ENCODE peak calls at places on chromosomes 5 and 9, in four cellular contexts. One of them, this sample, is unnamed.

GRCh38 chr9:12876872-12877271 is 102.1 kb downstream of the LURAP1L start:
- DNase-seq in fibroblast of lung: no peak
- DNase-seq in spleen: no peak
- DNase-seq in activated CD8-positive, alpha-beta T cell treated with anti-CD3 and anti-CD28 coated beads for 36 hours: no peak
- DNase-seq in this sample: no peak

GRCh38 chr5:172648008-172648359 is 6.9 kb downstream of the NEURL1B start:
- DNase-seq in fibroblast of lung: no peak
- DNase-seq in spleen: no peak
- DNase-seq in activated CD8-positive, alpha-beta T cell treated with anti-CD3 and anti-CD28 coated beads for 36 hours: no peak
- DNase-seq in this sample: no peak

GRCh38 chr9:89052470-89053097 is 61.3 kb downstream of the S1PR3 start:
- DNase-seq in fibroblast of lung: peak; percentile 24
- DNase-seq in spleen: no peak
- DNase-seq in activated CD8-positive, alpha-beta T cell treated with anti-CD3 and anti-CD28 coated beads for 36 hours: no peak
- DNase-seq in this sample: no peak

GRCh38 chr9:114845373-114845772 is 39.5 kb upstream of the TNFSF15 start:
- DNase-seq in fibroblast of lung: no peak
- DNase-seq in spleen: no peak
- DNase-seq in activated CD8-positive, alpha-beta T cell treated with anti-CD3 and anti-CD28 coated beads for 36 hours: no peak
- DNase-seq in this sample: no peak

GRCh38 chr5:126234563-126235195 is 188.5 kb upstream of the GRAMD2B start:
- DNase-seq in fibroblast of lung: peak; percentile 40
- DNase-seq in spleen: no peak
- DNase-seq in activated CD8-positive, alpha-beta T cell treated with anti-CD3 and anti-CD28 coated beads for 36 hours: peak; percentile 3
- DNase-seq in this sample: no peak

GRCh38 chr5:52787600-52788504 is at the start of the genes ITGA1 and PELO:
- DNase-seq in fibroblast of lung: peak; percentile 88
- DNase-seq in spleen: peak; percentile 89
- DNase-seq in activated CD8-positive, alpha-beta T cell treated with anti-CD3 and anti-CD28 coated beads for 36 hours: peak; percentile 83
- DNase-seq in this sample: peak; percentile 90

GRCh38 chr9:37037744-37038640 is 3.9 kb upstream of the PAX5 start:
- DNase-seq in fibroblast of lung: no peak
- DNase-seq in spleen: peak; percentile 88
- DNase-seq in activated CD8-positive, alpha-beta T cell treated with anti-CD3 and anti-CD28 coated beads for 36 hours: peak; percentile 37
- DNase-seq in this sample: no peak

GRCh38 chr5:122985006-122985700 is 51.4 kb downstream of the PPIC start:
- DNase-seq in fibroblast of lung: peak; percentile 15
- DNase-seq in spleen: no peak
- DNase-seq in activated CD8-positive, alpha-beta T cell treated with anti-CD3 and anti-CD28 coated beads for 36 hours: no peak
- DNase-seq in this sample: no peak

GRCh38 chr9:125483697-125484096 is 222.1 kb downstream of the GAPVD1 start:
- DNase-seq in fibroblast of lung: no peak
- DNase-seq in spleen: no peak
- DNase-seq in activated CD8-positive, alpha-beta T cell treated with anti-CD3 and anti-CD28 coated beads for 36 hours: no peak
- DNase-seq in this sample: no peak

GRCh38 chr5:10351199-10351881 is 2.2 kb upstream of the MARCHF6 start:
- DNase-seq in fibroblast of lung: peak; percentile 81
- DNase-seq in spleen: no peak
- DNase-seq in activated CD8-positive, alpha-beta T cell treated with anti-CD3 and anti-CD28 coated beads for 36 hours: no peak
- DNase-seq in this sample: no peak

GRCh38 chr5:12661617-12662370 is 757.5 kb upstream of the CTNND2 start:
- DNase-seq in fibroblast of lung: no peak
- DNase-seq in spleen: no peak
- DNase-seq in activated CD8-positive, alpha-beta T cell treated with anti-CD3 and anti-CD28 coated beads for 36 hours: no peak
- DNase-seq in this sample: no peak

GRCh38 chr5:33725846-33726245 is 165.9 kb downstream of the ADAMTS12 start:
- DNase-seq in fibroblast of lung: no peak
- DNase-seq in spleen: no peak
- DNase-seq in activated CD8-positive, alpha-beta T cell treated with anti-CD3 and anti-CD28 coated beads for 36 hours: no peak
- DNase-seq in this sample: no peak

GRCh38 chr5:56673171-56673570 is 142.2 kb upstream of the MAP3K1 start:
- DNase-seq in fibroblast of lung: no peak
- DNase-seq in spleen: no peak
- DNase-seq in activated CD8-positive, alpha-beta T cell treated with anti-CD3 and anti-CD28 coated beads for 36 hours: no peak
- DNase-seq in this sample: no peak
- TF ChIP-seq CTCF in fibroblast of lung: no peak
- TF ChIP-seq CTCF in spleen: no peak
- TF ChIP-seq CTCF in activated CD8-positive, alpha-beta T cell treated with anti-CD3 and anti-CD28 coated beads for 36 hours: no peak
- TF ChIP-seq CTCF in this sample: no peak

GRCh38 chr9:88043647-88044046 is 69.3 kb upstream of the CDK20 start:
- DNase-seq in fibroblast of lung: no peak
- DNase-seq in spleen: no peak
- DNase-seq in activated CD8-positive, alpha-beta T cell treated with anti-CD3 and anti-CD28 coated beads for 36 hours: no peak
- DNase-seq in this sample: no peak
- TF ChIP-seq CTCF in fibroblast of lung: no peak
- TF ChIP-seq CTCF in spleen: no peak
- TF ChIP-seq CTCF in activated CD8-positive, alpha-beta T cell treated with anti-CD3 and anti-CD28 coated beads for 36 hours: no peak
- TF ChIP-seq CTCF in this sample: peak; percentile 20

GRCh38 chr9:132646726-132647125 is 23.1 kb downstream of the DDX31 start:
- DNase-seq in fibroblast of lung: peak; percentile 47
- DNase-seq in spleen: no peak
- DNase-seq in activated CD8-positive, alpha-beta T cell treated with anti-CD3 and anti-CD28 coated beads for 36 hours: no peak
- DNase-seq in this sample: no peak

GRCh38 chr9:132645711-132646110 is 24.1 kb downstream of the DDX31 start:
- DNase-seq in fibroblast of lung: no peak
- DNase-seq in spleen: no peak
- DNase-seq in activated CD8-positive, alpha-beta T cell treated with anti-CD3 and anti-CD28 coated beads for 36 hours: no peak
- DNase-seq in this sample: no peak

GRCh38 chr9:132645306-132645705 is 24.5 kb downstream of the DDX31 start:
- DNase-seq in fibroblast of lung: no peak
- DNase-seq in spleen: no peak
- DNase-seq in activated CD8-positive, alpha-beta T cell treated with anti-CD3 and anti-CD28 coated beads for 36 hours: no peak
- DNase-seq in this sample: no peak

GRCh38 chr9:132641216-132641615 is 28.6 kb downstream of the DDX31 start:
- DNase-seq in fibroblast of lung: no peak
- DNase-seq in spleen: no peak
- DNase-seq in activated CD8-positive, alpha-beta T cell treated with anti-CD3 and anti-CD28 coated beads for 36 hours: no peak
- DNase-seq in this sample: no peak

DNA sequence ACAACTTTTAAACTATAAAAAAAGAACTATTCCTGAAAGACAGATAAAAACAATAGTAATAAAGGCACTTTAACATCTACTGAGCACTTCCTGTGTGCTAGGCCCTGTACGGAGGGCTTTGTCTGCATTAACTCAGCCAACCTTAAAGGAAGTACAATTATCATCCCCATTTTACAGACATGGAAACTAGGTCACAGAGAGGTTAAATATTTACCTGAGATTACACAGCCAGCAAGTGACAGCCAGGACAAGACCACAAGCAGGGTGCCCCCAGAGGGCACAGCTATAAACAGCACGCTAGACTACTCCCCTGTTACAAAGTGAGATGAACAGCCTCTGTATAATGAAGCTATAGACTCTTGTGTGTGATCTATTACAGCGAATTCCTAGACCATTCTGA is 25.5 kb downstream of the DDX31 start:
- DNase-seq in fibroblast of lung: no peak
- DNase-seq in spleen: no peak
- DNase-seq in activated CD8-positive, alpha-beta T cell treated with anti-CD3 and anti-CD28 coated beads for 36 hours: peak; percentile 16
- DNase-seq in this sample: no peak
- TF ChIP-seq CTCF in fibroblast of lung: no peak
- TF ChIP-seq CTCF in spleen: no peak
- TF ChIP-seq CTCF in activated CD8-positive, alpha-beta T cell treated with anti-CD3 and anti-CD28 coated beads for 36 hours: peak; percentile 29
- TF ChIP-seq CTCF in this sample: peak; percentile 34

GRCh38 chr9:38371495-38371894 is 21.0 kb upstream of the ALDH1B1 start:
- DNase-seq in fibroblast of lung: peak; percentile 11
- DNase-seq in spleen: no peak
- DNase-seq in activated CD8-positive, alpha-beta T cell treated with anti-CD3 and anti-CD28 coated beads for 36 hours: peak; percentile 46
- DNase-seq in this sample: no peak
- TF ChIP-seq CTCF in fibroblast of lung: no peak
- TF ChIP-seq CTCF in spleen: no peak
- TF ChIP-seq CTCF in activated CD8-positive, alpha-beta T cell treated with anti-CD3 and anti-CD28 coated beads for 36 hours: no peak
- TF ChIP-seq CTCF in this sample: peak; percentile 54

DNA sequence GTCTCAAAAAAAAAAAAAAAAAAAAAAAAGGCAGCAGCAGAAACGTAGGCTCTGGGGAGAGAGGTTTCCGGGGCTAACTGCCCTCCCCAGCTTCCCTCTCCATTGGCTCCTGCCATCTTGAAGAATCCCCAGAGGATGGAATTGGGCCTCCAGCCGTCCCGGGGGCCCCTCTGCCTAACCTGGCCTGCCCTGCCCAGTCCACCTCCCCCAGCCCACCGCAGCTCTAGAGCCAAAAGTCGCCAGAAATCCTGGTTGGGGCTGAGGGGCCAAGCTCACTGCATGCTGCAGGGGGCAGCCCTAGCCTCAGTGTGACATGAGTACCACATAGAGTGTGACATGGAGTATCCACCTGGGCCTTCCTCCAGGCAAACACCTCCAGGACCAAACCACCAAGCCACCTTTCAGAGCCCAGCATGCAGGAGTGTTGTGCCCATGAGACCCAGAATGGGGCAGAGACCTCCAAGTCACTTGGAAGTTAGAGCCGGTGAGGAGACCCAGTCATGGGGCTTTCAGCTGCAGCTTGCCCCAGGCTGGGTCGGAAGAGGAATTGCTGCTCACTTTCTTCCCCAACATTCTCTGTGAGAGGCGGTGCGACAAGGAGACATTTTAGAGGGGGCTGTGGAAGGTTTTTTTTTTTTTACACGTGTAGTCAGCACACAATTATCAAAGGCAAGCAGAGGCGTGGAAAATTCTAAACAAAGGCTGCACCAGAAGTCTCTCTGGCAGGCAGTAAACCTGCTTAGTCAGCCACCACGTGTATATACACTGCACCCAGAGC is 17.6 kb downstream of the CD74 start:
- DNase-seq in fibroblast of lung: no peak
- DNase-seq in spleen: no peak
- DNase-seq in activated CD8-positive, alpha-beta T cell treated with anti-CD3 and anti-CD28 coated beads for 36 hours: no peak
- DNase-seq in this sample: no peak
- TF ChIP-seq CTCF in fibroblast of lung: no peak
- TF ChIP-seq CTCF in spleen: no peak
- TF ChIP-seq CTCF in activated CD8-positive, alpha-beta T cell treated with anti-CD3 and anti-CD28 coated beads for 36 hours: no peak
- TF ChIP-seq CTCF in this sample: no peak

DNA sequence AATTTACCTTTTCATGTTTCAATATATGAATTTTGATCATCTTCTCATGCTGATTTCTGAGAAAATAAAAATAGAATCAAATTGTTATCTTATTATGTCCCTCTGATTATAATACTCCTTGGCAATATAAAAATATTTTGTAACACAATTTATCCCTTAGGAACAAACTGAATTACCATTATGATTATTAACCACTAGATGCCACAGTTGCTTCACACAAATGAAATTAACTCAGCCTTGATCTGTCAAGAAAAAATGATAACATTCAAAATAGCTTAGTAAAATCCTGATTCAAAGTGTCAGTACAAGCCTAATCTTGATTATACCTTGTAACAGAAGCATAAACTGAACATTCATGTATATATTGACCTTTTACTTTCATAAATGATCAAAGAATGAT is 4.8 kb upstream of the CHSY3 start:
- DNase-seq in fibroblast of lung: peak; percentile 58
- DNase-seq in spleen: no peak
- DNase-seq in activated CD8-positive, alpha-beta T cell treated with anti-CD3 and anti-CD28 coated beads for 36 hours: no peak
- DNase-seq in this sample: no peak
- TF ChIP-seq CTCF in fibroblast of lung: peak; percentile 34
- TF ChIP-seq CTCF in spleen: peak; percentile 23
- TF ChIP-seq CTCF in activated CD8-positive, alpha-beta T cell treated with anti-CD3 and anti-CD28 coated beads for 36 hours: no peak
- TF ChIP-seq CTCF in this sample: peak; percentile 90

GRCh38 chr5:92559743-92560142 is 1021.3 kb downstream of the NR2F1-AS1 start:
- DNase-seq in fibroblast of lung: peak; percentile 33
- DNase-seq in spleen: no peak
- DNase-seq in activated CD8-positive, alpha-beta T cell treated with anti-CD3 and anti-CD28 coated beads for 36 hours: no peak
- DNase-seq in this sample: no peak
- TF ChIP-seq CTCF in fibroblast of lung: no peak
- TF ChIP-seq CTCF in spleen: no peak
- TF ChIP-seq CTCF in activated CD8-positive, alpha-beta T cell treated with anti-CD3 and anti-CD28 coated beads for 36 hours: no peak
- TF ChIP-seq CTCF in this sample: peak; percentile 46

DNA sequence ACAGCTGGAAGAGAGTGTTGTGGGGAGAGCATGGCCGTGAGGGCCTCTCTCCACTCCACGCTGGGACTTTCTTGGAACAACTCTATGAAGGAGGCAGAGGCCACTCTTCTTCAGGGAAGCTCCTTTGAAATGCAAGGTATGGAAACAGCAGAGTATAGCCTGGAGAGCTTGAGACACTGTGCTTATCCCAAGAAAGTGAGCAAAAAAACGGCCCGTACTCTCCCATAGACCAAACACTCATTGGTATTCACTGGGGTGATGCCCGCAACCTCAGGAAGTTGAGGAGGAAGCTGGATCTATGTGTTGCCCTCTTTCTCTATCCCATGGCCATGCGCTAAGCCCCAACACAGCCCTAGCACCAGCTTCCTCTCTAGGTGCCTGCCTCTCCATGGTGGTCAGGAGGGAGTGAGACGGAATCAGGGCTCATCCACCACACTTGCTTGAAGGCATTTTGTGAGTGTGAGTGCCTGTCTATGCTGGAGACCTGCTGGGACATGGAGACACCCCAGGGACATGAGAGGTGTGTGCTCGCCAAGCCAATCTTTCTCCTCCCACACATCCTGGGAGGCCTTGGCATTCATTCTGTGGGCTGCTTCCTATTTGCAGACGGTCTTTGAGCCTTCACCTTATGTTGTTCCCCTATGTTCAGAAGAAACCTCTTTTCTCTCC is 616.6 kb downstream of the IRX1 start:
- DNase-seq in fibroblast of lung: no peak
- DNase-seq in spleen: no peak
- DNase-seq in activated CD8-positive, alpha-beta T cell treated with anti-CD3 and anti-CD28 coated beads for 36 hours: no peak
- DNase-seq in this sample: no peak
- TF ChIP-seq CTCF in fibroblast of lung: no peak
- TF ChIP-seq CTCF in spleen: no peak
- TF ChIP-seq CTCF in activated CD8-positive, alpha-beta T cell treated with anti-CD3 and anti-CD28 coated beads for 36 hours: no peak
- TF ChIP-seq CTCF in this sample: no peak

GRCh38 chr5:180646963-180647305 is 2.5 kb downstream of the FLT4 start:
- DNase-seq in fibroblast of lung: no peak
- DNase-seq in spleen: no peak
- DNase-seq in activated CD8-positive, alpha-beta T cell treated with anti-CD3 and anti-CD28 coated beads for 36 hours: no peak
- DNase-seq in this sample: no peak

GRCh38 chr5:180649297-180650039 is at the start of gene FLT4:
- DNase-seq in fibroblast of lung: no peak
- DNase-seq in spleen: no peak
- DNase-seq in activated CD8-positive, alpha-beta T cell treated with anti-CD3 and anti-CD28 coated beads for 36 hours: no peak
- DNase-seq in this sample: no peak

GRCh38 chr5:180647941-180648500 is 1.4 kb downstream of the FLT4 start:
- DNase-seq in fibroblast of lung: no peak
- DNase-seq in spleen: no peak
- DNase-seq in activated CD8-positive, alpha-beta T cell treated with anti-CD3 and anti-CD28 coated beads for 36 hours: no peak
- DNase-seq in this sample: no peak

GRCh38 chr5:180647465-180647864 is 1.9 kb downstream of the FLT4 start:
- DNase-seq in fibroblast of lung: no peak
- DNase-seq in spleen: no peak
- DNase-seq in activated CD8-positive, alpha-beta T cell treated with anti-CD3 and anti-CD28 coated beads for 36 hours: no peak
- DNase-seq in this sample: no peak

GRCh38 chr5:180648658-180649296 is 623 bp downstream of the FLT4 start:
- DNase-seq in fibroblast of lung: no peak
- DNase-seq in spleen: no peak
- DNase-seq in activated CD8-positive, alpha-beta T cell treated with anti-CD3 and anti-CD28 coated beads for 36 hours: peak; percentile 30
- DNase-seq in this sample: no peak
- TF ChIP-seq CTCF in fibroblast of lung: no peak
- TF ChIP-seq CTCF in spleen: no peak
- TF ChIP-seq CTCF in activated CD8-positive, alpha-beta T cell treated with anti-CD3 and anti-CD28 coated beads for 36 hours: peak; percentile 50
- TF ChIP-seq CTCF in this sample: peak; percentile 66